ENCODE peak calls at places on chromosomes 11 and 22, in nine cellular contexts. J is A549, S is epithelial cell of esophagus, R is left ventricle myocardium inferior, C is nephron progenitor cell, K is osteocyte, G is fibroblast of mammary gland, O is AG10803, I is fibroblast of lung. A is an unnamed sample.

GRCh38 chr11:68661014-68661413 is 23.3 kb upstream of the GAL start:
- DNase-seq in J (no peak), S (no peak), R (no peak), C (no peak), K (no peak), G (no peak), O (no peak), I (no peak), A (no peak)

GRCh38 chr11:119065369-119065768 is 2.2 kb upstream of the VPS11 start:
- DNase-seq in J (peak), S (peak), R (no peak), C (no peak), K (no peak), G (peak), O (peak), I (peak), A (no peak)

GRCh38 chr11:102639656-102640055 is 14.5 kb upstream of the MMP20 start:
- DNase-seq in J (no peak), S (no peak), R (no peak), C (no peak), K (no peak), G (no peak), O (no peak), I (no peak), A (no peak)

GRCh38 chr22:17918840-17919239 is 105.5 kb downstream of the MICAL3 start:
- DNase-seq in J (no peak), S (no peak), R (no peak), C (no peak), K (no peak), G (no peak), O (peak), I (peak), A (no peak)

GRCh38 chr22:40196628-40197027 is 18.9 kb downstream of the TNRC6B start:
- DNase-seq in J (peak), S (peak), R (no peak), C (no peak), K (no peak), G (peak), O (peak), I (peak), A (no peak)

GRCh38 chr11:95337175-95337957 is 106.4 kb upstream of the SESN3 start:
- DNase-seq in J (no peak), S (peak), R (peak), C (peak), K (no peak), G (peak), O (peak), I (peak), A (no peak)

GRCh38 chr11:45182902-45183301 is 36.5 kb downstream of the PRDM11 start:
- DNase-seq in J (peak), S (peak), R (no peak), C (no peak), K (no peak), G (peak), O (peak), I (no peak), A (no peak)

GRCh38 chr22:24805790-24806662 is at the start of gene SGSM1:
- DNase-seq in J (peak), S (peak), R (peak), C (peak), K (no peak), G (peak), O (peak), I (peak), A (peak)

GRCh38 chr11:11786771-11787170 is 55.0 kb upstream of the USP47 start:
- DNase-seq in J (no peak), S (peak), R (no peak), C (no peak), K (no peak), G (peak), O (peak), I (peak), A (no peak)

GRCh38 chr11:7490535-7490934 is 5.2 kb downstream of the OLFML1 start:
- DNase-seq in J (no peak), S (no peak), R (no peak), C (no peak), K (no peak), G (peak), O (peak), I (no peak), A (no peak)

GRCh38 chr22:19480173-19480568 is 451 bp downstream of the CDC45 start:
- DNase-seq in J (no peak), S (no peak), R (no peak), C (no peak), K (no peak), G (no peak), O (no peak), I (no peak), A (no peak)

GRCh38 chr11:76598426-76598839 is 72.1 kb downstream of the LRRC32 start:
- DNase-seq in J (peak), S (peak), R (no peak), C (peak), K (no peak), G (peak), O (peak), I (peak), A (no peak)
- TF ChIP-seq CTCF in J (peak), S (peak), R (peak), C (peak), K (peak), G (peak), O (peak), I (peak), A (peak)

GRCh38 chr22:29605236-29605850 is 1.9 kb downstream of the NF2 start:
- DNase-seq in J (no peak), S (no peak), R (no peak), C (no peak), K (no peak), G (no peak), O (no peak), I (no peak), A (no peak)

GRCh38 chr22:29607426-29607825 is 4.0 kb downstream of the NF2 start:
- DNase-seq in J (no peak), S (no peak), R (no peak), C (no peak), K (no peak), G (no peak), O (no peak), I (peak), A (no peak)

GRCh38 chr22:29606320-29606719 is 2.9 kb downstream of the NF2 start:
- DNase-seq in J (no peak), S (no peak), R (no peak), C (no peak), K (no peak), G (no peak), O (no peak), I (no peak), A (no peak)

GRCh38 chr22:29610780-29611179 is 7.3 kb downstream of the NF2 start:
- DNase-seq in J (no peak), S (no peak), R (no peak), C (no peak), K (no peak), G (no peak), O (no peak), I (no peak), A (no peak)

DNA sequence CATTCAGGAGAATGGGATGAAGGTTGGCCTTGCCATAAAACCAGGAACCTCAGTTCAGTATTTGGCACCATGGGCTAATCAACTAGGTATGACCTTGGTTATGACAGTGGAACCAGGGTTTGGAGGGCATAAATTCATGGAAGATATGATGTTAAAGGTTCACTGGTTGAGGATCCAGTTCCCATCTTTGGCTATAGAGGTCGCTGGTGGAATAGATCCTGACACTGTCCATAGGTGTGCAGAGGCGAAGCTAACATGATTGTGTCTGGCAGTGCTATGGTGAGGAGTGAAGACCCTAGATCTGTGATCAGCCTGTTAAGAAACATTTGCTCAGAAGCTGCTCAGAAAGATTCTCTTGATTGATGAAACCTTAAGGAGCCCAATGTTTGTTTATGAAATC is 5.7 kb downstream of the NF2 start:
- DNase-seq in J (peak), S (peak), R (no peak), C (no peak), K (no peak), G (no peak), O (no peak), I (no peak), A (no peak)
- TF ChIP-seq CTCF in J (peak), S (peak), R (peak), C (peak), K (peak), G (peak), O (peak), I (peak), A (peak)

GRCh38 chr11:747176-748006 is at the start of gene TALDO1:
- DNase-seq in J (peak), S (peak), R (peak), C (peak), K (peak), G (peak), O (peak), I (peak), A (peak)
- TF ChIP-seq CTCF in J (no peak), S (no peak), R (peak), C (no peak), K (peak), G (no peak), O (no peak), I (peak), A (peak)

GRCh38 chr11:36156486-36157150 is 132.6 kb downstream of the COMMD9 start:
- DNase-seq in J (no peak), S (peak), R (no peak), C (no peak), K (no peak), G (peak), O (no peak), I (peak), A (no peak)

GRCh38 chr11:36153581-36153980 is 135.6 kb downstream of the COMMD9 start:
- DNase-seq in J (no peak), S (no peak), R (no peak), C (no peak), K (no peak), G (no peak), O (no peak), I (no peak), A (no peak)

GRCh38 chr11:36157151-36157519 is 132.1 kb downstream of the COMMD9 start:
- DNase-seq in J (no peak), S (no peak), R (no peak), C (no peak), K (no peak), G (peak), O (no peak), I (no peak), A (no peak)

GRCh38 chr11:36155301-36155700 is 133.9 kb downstream of the COMMD9 start:
- DNase-seq in J (no peak), S (no peak), R (peak), C (no peak), K (no peak), G (no peak), O (no peak), I (no peak), A (no peak)

GRCh38 chr11:36155770-36156485 is 133.3 kb downstream of the COMMD9 start:
- DNase-seq in J (no peak), S (peak), R (no peak), C (no peak), K (no peak), G (peak), O (peak), I (no peak), A (no peak)
- TF ChIP-seq CTCF in J (no peak), S (peak), R (no peak), C (no peak), K (no peak), G (peak), O (peak), I (no peak), A (no peak)

DNA sequence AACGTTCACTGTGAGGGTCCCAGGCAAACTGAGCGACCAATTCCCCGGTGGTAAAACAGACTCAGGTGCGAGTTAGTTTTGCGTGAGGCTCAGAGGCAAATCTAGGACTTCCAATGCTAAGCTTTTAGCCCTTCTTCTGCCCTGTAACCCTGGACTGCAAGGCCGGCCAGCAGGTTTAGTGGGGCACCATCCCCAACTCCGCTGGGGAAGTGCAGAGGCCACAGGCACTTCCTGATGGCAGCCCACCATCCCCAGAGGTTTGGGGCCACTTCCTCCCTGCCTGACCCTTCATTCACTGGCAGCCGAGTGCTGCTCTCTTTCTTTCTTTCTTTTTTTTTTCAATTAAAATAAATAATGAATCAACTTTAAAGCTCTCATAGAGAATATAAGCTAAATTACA is 124.6 kb upstream of the B3GAT1 start:
- DNase-seq in J (no peak), S (no peak), R (no peak), C (no peak), K (peak), G (no peak), O (no peak), I (no peak), A (no peak)
- TF ChIP-seq CTCF in J (no peak), S (no peak), R (no peak), C (no peak), K (no peak), G (no peak), O (no peak), I (no peak), A (no peak)

DNA sequence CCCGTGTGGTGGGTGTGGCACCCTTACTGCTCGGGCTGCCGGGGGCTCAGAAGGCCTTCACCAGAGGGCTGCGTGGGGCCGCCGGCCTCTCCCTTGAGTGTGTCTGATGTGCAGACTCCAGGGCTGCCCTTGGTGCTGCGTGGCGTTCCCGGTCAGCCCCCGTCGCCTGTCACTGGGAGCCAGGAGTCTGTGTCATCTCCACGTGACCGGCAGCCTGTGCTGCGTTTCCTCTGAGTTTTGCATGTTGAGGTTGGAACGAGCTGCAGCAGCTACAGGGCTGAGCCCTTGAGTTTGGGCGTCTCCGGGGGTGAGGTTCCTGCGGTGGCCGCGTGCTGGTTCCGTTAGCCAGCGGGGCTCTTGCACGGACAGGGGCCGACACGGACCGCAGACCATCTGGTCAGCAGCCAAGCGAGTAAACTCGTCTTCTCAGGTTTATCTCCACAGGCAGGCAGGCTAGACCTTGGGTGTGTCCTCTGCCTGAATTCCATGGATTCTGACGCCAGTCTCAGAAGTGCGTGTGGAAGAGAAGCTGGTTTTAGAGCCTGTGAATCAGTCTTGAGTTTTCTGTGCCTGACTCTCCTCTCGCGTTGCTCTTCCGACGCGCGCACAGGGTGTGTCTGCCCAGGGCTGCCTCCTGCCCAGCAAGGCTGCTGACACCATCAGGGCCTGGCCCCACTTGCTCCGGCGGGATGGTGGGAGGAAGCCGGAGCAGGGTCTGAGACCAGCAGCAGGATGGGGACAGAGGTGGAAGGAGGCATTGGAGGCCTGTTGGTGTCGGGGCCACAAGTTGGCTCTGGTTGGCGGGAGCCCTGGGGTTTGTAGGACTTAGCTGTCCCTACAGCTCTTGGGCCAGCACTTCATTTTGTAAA is 10.5 kb downstream of the PTDSS2 start:
- DNase-seq in J (peak), S (peak), R (peak), C (no peak), K (no peak), G (no peak), O (no peak), I (peak), A (no peak)
- TF ChIP-seq CTCF in J (no peak), S (no peak), R (no peak), C (no peak), K (no peak), G (no peak), O (no peak), I (no peak), A (no peak)

DNA sequence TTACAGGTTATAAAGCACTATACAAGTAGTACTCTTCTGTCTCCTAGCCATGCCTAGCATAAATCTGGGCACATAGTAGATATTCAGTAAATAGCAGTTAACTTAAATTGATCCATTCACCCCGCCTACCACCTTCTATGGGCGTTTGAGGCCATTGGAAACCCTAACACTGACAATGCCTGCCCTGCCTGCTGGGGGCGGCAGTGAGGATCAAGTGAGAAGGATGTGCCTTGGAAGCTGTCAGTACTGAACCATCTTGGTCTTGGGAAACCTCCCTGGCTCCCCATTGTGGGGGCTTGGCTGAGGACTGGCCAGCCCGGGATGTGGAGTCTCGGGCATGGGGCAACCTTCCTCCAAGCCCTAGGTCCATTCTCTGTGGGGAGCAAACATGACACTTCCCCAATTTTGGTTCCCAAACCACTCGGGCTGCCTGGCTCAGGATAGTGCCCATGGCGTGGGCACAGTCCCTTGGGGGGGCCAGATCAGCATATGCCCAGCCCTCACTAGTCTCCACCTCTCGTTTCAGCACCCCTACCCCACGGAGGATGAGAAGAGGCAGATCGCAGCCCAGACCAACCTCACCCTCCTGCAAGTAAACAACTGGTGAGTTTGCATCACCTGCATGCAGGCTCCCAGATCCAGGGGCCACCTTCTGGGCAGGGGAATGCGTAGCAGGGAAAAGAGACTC is 67.4 kb downstream of the FEZ1 start:
- DNase-seq in J (no peak), S (peak), R (no peak), C (no peak), K (no peak), G (no peak), O (no peak), I (no peak), A (no peak)
- TF ChIP-seq CTCF in J (no peak), S (no peak), R (no peak), C (no peak), K (no peak), G (no peak), O (no peak), I (no peak), A (no peak)

GRCh38 chr11:83355406-83355805 is 69.2 kb upstream of the CCDC90B start:
- DNase-seq in J (no peak), S (no peak), R (no peak), C (no peak), K (no peak), G (no peak), O (no peak), I (no peak), A (no peak)
- TF ChIP-seq CTCF in J (no peak), S (no peak), R (no peak), C (no peak), K (no peak), G (no peak), O (no peak), I (no peak), A (no peak)

DNA sequence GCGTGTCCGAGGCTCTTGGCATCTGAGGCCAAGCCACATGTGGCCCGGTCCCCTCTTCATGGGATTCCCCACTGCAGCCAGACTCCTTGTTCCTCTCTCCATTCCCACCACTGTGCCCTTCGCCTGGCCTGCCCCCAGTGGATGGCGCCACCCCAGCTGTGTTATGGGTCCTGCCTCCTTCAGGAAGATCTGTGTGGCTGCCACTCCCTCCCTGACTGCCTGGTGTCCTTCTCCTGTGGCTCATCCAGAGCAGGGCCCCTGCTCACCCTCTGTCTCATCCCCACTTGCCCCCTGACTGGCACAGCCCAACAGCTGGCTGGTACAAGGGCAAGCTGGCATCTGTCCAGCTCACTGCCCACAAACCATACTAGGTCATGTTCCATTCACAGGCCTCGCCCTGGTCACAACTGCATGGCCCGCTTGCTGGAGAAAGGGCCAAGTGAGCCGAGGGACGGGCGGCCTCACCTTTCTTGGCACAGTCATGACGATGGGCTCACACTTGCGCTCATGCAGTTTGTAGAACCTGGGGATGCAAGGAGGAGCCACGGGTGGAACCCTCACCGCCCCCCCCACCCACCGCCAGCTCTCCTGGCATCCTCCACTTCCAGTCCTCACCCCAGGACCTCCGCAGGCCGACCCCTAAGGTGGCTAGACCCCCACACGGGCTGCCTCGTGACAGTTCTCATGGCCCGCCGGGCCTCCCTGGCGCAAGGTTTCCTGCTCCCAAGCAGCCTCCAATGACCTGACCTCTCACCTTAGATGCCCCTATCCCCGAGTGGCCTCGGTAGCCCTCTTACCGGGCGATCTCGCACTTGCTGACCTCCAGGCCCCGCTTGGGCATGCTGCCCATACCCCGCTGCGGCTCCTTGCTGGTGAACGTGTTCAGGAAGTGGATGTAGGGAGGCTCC is 2.1 kb upstream of the PTPRCAP start:
- DNase-seq in J (peak), S (peak), R (no peak), C (no peak), K (no peak), G (no peak), O (peak), I (no peak), A (no peak)
- TF ChIP-seq CTCF in J (peak), S (peak), R (no peak), C (no peak), K (peak), G (no peak), O (peak), I (peak), A (no peak)

DNA sequence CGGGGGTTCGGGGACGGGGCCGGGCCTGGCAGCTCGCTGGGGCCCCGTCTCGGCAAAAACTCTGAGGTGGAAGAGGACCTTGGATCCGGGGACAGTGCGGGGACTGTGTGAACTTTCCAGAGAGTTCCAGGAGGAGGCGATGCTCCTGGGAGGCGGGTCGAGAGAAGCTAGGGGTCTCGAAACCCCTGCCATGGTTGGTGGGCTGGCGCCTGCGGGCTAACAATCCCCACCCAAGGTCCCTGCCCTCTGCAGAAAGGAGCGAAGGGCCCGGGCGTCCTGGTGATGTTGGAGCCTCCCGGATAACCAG is 4.7 kb upstream of the GRK2 start:
- DNase-seq in J (no peak), S (no peak), R (no peak), C (no peak), K (no peak), G (no peak), O (no peak), I (no peak), A (no peak)
- TF ChIP-seq CTCF in J (peak), S (peak), R (no peak), C (no peak), K (peak), G (peak), O (peak), I (peak), A (peak)